ENCODE peak calls at places on chromosomes 7 and 10, in six cellular contexts. J is mesothelial cell of epicardium, A is lung, Q is pancreas, H is IMR-90, F is choroid plexus epithelial cell. B is an unnamed sample.

GRCh38 chr10:103645141-103646054 is 151.9 kb downstream of the NEURL1 start:
- DNase-seq in A (peak; percentile 68), Q (no peak), H (peak; percentile 99), F (peak; percentile 92), J (no peak), B (no peak)

GRCh38 chr10:33913194-33913593 is 578.7 kb upstream of the NRP1 start:
- DNase-seq in J (no peak), A (no peak), F (peak; percentile 7), H (peak; percentile 16), Q (no peak), B (no peak)

GRCh38 chr7:132779164-132779563 is 202.9 kb upstream of the PLXNA4 start:
- DNase-seq in J (no peak), A (no peak), F (no peak), H (no peak), Q (no peak), B (no peak)

GRCh38 chr10:113187066-113187777 is 237.2 kb downstream of the TCF7L2 start:
- DNase-seq in F (peak; percentile 44), Q (peak; percentile 77), H (no peak), J (peak; percentile 55), A (no peak), B (no peak)

GRCh38 chr7:151784843-151785680 is 91.9 kb downstream of the PRKAG2 start:
- DNase-seq in H (no peak), Q (no peak), J (no peak), F (no peak), A (no peak), B (no peak)

GRCh38 chr7:90726623-90727022 is 130.5 kb downstream of the CDK14 start:
- DNase-seq in A (no peak), J (no peak), Q (no peak), H (peak; percentile 78), F (peak; percentile 65), B (no peak)

GRCh38 chr10:43204394-43204942 is 62.4 kb downstream of the RASGEF1A start:
- DNase-seq in F (no peak), A (no peak), Q (no peak), H (no peak), J (no peak), B (peak; percentile 14)

GRCh38 chr10:77877461-77878344 is 48.9 kb downstream of the DLG5 start:
- DNase-seq in A (no peak), F (peak; percentile 87), Q (no peak), J (no peak), H (peak; percentile 82), B (peak; percentile 74)

GRCh38 chr10:119302591-119303253 is 95.4 kb downstream of the GRK5 start:
- DNase-seq in F (no peak), A (no peak), J (no peak), H (no peak), Q (peak; percentile 40), B (no peak)

GRCh38 chr7:94675356-94675755 is 19.4 kb upstream of the SGCE start:
- DNase-seq in A (no peak), F (no peak), Q (no peak), H (peak; percentile 12), J (no peak), B (no peak)

GRCh38 chr10:128884496-128884895 is 582.5 kb upstream of the MGMT start:
- DNase-seq in J (no peak), Q (no peak), F (no peak), H (no peak), A (peak; percentile 7), B (no peak)

GRCh38 chr10:77029684-77030407 is 607.8 kb downstream of the KCNMA1 start:
- DNase-seq in J (no peak), F (peak; percentile 4), A (no peak), Q (no peak), H (peak; percentile 10), B (no peak)

GRCh38 chr10:22713853-22714523 is 390 bp downstream of the PIP4K2A start:
- DNase-seq in Q (peak; percentile 36), F (peak; percentile 36), J (no peak), A (peak; percentile 44), H (peak; percentile 13), B (no peak)

GRCh38 chr10:7306147-7306546 is 104.7 kb downstream of the SFMBT2 start:
- DNase-seq in F (no peak), Q (no peak), A (no peak), H (peak; percentile 2), J (no peak), B (no peak)

DNA sequence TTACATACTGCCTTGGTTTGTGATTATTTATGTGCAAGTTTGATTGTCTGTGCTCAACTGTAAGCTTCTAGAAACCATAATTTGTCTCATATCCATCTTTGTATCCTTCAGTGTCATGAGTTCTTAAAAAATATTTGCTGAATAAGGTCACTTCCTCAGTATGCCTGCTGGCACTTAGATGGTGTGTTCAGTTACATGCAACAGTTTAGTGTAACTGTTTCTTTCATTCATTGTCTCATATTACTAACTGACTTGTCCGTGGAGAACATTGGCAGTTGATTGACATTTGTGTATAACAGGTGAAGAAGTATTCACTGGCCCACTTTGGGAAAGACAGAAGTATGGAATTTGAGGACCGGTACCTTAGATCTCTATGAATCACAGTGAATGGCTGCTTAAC is 236.9 kb downstream of the PRKG1 start:
- DNase-seq in F (peak; percentile 33), H (peak; percentile 39), Q (no peak), J (no peak), A (no peak), B (no peak)
- TF ChIP-seq CTCF in F (no peak), H (no peak), Q (no peak), J (no peak), A (no peak), B (no peak)

DNA sequence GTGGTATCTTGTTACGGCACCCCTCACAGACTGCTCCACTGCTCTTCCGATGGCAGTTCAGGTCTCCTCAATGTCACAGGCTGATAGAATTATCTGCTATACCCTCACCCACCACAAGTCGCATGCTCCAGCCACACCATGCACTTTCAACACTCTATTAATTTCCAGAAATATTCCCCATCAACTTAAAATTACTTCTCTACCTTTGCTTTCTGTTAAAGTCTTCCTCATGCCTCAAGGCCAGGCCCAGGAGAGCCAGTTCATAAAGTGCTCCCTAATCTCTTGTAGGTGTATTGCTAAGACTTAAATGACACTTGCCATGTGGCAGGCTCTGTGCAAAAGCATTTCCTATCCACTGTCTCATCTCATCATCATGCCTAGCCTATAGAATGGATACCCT is 105.9 kb upstream of the ARID5B start:
- DNase-seq in Q (no peak), F (no peak), J (no peak), A (no peak), H (no peak), B (no peak)
- TF ChIP-seq CTCF in Q (no peak), F (peak; percentile 20), J (no peak), A (no peak), H (no peak), B (no peak)

DNA sequence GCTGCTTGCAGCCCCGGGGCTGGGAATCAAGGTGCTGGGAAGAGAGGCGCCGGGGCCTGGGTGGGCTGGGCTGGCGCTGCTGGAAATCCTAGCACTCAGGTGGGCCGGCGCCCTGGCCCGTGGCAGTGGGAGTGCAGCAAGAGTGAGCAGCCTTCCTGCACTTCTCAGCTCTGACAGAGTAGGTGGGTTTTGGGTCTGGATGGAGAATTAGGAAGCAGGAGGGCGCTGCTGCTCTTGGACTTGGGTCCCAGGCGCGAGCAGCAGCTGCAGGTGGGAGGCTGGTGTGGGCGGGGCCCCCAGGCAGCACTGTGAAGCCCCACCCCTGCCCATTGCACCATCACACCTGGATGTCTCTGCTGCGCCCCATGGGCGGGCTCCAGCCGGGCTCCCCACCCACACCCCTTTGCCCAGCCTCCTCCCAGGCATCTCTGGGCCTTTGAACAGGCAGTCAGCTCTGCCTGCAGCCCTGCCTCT is 6.0 kb downstream of the BRI3 start:
- DNase-seq in F (no peak), Q (peak; percentile 74), H (no peak), J (no peak), A (peak; percentile 68), B (no peak)
- TF ChIP-seq CTCF in F (no peak), Q (no peak), H (no peak), J (no peak), A (no peak), B (no peak)

DNA sequence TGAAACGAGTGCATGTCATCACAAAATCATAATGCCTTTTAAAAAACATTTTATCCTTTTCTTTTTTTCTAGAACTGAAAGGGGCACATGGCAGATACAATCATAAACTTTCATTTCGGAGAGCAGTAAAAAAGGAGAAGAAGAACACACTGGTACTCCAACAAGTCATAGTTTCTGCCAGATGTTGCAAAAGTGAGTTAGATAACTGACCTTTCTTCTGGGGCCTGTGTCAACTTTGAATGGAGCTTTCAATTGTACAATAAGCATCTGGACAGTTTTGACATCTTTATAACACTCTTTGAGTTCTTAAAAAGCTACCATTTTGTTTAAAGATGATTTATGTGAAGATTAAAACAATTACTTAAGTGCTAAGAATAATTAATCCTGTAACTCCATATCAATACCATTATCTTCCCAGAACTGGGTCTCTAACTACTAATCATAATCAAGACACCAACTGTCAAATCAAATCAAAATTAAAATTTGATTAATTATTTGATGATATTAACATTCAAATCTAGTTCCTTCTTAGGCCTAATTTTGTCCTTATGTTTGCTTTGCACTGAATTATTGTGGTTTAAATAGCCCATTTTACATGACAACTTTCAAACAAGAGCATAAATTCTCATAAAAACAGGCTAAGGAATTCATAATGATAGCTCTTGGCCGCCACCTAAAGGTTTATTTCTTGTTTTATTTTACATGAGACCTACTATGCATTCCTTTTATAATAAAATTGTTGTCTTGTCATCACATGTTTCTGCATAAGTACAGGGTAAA is 19.5 kb upstream of the ITGB8 start:
- DNase-seq in Q (no peak), F (peak; percentile 82), H (peak; percentile 67), J (no peak), A (no peak), B (no peak)
- TF ChIP-seq CTCF in Q (peak; percentile 22), F (peak; percentile 52), H (peak; percentile 58), J (peak; percentile 59), A (no peak), B (no peak)

DNA sequence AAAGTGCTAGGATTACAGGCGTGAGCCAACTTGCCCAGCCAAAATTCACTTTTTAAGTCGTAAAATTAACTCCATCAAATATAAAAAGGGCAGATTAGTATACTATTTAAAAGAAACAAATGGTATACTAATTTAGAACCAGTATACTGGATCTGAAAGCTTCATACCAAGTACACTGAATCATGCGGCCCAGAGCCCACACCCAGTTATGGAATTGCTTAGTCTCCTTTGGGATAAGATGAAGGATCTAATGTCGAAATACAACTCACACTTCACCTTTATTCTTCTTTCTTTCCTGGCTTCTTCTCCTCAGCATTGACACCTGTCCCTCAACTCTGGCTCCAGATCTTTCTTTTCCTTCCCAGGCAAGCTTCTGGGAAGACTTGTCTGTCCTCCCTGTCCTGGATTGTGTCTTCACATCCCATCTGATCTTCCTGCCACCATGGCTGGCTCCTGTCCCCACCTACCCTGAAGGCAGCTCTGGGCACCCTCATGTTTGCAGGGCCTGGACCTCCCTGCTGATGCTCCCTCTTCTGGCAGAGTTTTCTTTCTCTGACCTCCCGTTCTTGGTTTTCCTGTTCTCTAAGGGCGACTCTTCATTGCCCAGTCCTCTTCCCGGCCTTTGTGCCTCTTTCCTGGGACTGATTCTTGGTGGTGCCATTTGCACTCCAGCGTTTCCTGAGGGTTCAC is 57.8 kb upstream of the CTBP2 start:
- DNase-seq in H (peak; percentile 31), A (no peak), F (peak; percentile 22), Q (no peak), J (no peak), B (no peak)
- TF ChIP-seq CTCF in H (no peak), A (no peak), F (peak; percentile 42), Q (no peak), J (no peak), B (no peak)

GRCh38 chr10:122113161-122113944 is 124.4 kb downstream of the TACC2 start:
- DNase-seq in H (peak; percentile 68), Q (peak; percentile 71), A (peak; percentile 75), F (peak; percentile 66), J (peak; percentile 41), B (no peak)
- TF ChIP-seq CTCF in H (peak; percentile 47), Q (peak; percentile 12), A (no peak), F (peak; percentile 65), J (peak; percentile 68), B (no peak)